ENCODE peak calls at places on chromosomes 16 and 17, in eight cellular contexts. D is adrenal gland, C is testis, U is uterus, F is GM12878, O is body of pancreas, A is stomach, P is A549. V is an unnamed sample.

GRCh38 chr17:81294512-81295030 is 536 bp downstream of the SLC38A10 start:
- DNase-seq in D (no peak), C (peak), U (peak), F (no peak), O (peak), A (peak), P (no peak), V (peak)

GRCh38 chr17:32483451-32484019 is 3.3 kb upstream of the CDK5R1 start:
- DNase-seq in D (peak), C (peak), U (peak), F (no peak), O (peak), A (peak), P (peak), V (no peak)

GRCh38 chr17:64736804-64737492 is 74.8 kb upstream of the SMURF2 start:
- DNase-seq in D (peak), C (peak), U (no peak), F (no peak), O (peak), A (peak), P (peak), V (no peak)

GRCh38 chr16:31411024-31411845 is 16.9 kb downstream of the COX6A2 start:
- DNase-seq in D (no peak), C (no peak), U (no peak), F (no peak), O (no peak), A (no peak), P (no peak), V (no peak)

GRCh38 chr17:81902023-81902652 is at the start of gene NPB:
- DNase-seq in D (no peak), C (no peak), U (no peak), F (no peak), O (no peak), A (peak), P (no peak), V (peak)

GRCh38 chr16:65038125-65038524 is 83.7 kb downstream of the CDH11 start:
- DNase-seq in D (no peak), C (no peak), U (no peak), F (no peak), O (no peak), A (no peak), P (no peak), V (no peak)

GRCh38 chr17:34542700-34543336 is 36.6 kb upstream of the TMEM132E start:
- DNase-seq in D (peak), C (peak), U (peak), F (no peak), O (peak), A (peak), P (peak), V (no peak)

GRCh38 chr17:81428121-81428515 is 32.9 kb downstream of the BAHCC1 start:
- DNase-seq in D (no peak), C (no peak), U (no peak), F (no peak), O (no peak), A (peak), P (no peak), V (no peak)

GRCh38 chr17:50265690-50266306 is 8.5 kb upstream of the TMEM92 start:
- DNase-seq in D (no peak), C (no peak), U (peak), F (no peak), O (no peak), A (no peak), P (no peak), V (no peak)

GRCh38 chr17:65436871-65437270 is 124.6 kb downstream of the AXIN2 start:
- DNase-seq in D (no peak), C (no peak), U (no peak), F (no peak), O (no peak), A (no peak), P (no peak), V (no peak)

GRCh38 chr16:70685061-70685937 is 554 bp downstream of the MTSS2 start:
- DNase-seq in D (no peak), C (no peak), U (no peak), F (no peak), O (no peak), A (no peak), P (no peak), V (peak)

DNA sequence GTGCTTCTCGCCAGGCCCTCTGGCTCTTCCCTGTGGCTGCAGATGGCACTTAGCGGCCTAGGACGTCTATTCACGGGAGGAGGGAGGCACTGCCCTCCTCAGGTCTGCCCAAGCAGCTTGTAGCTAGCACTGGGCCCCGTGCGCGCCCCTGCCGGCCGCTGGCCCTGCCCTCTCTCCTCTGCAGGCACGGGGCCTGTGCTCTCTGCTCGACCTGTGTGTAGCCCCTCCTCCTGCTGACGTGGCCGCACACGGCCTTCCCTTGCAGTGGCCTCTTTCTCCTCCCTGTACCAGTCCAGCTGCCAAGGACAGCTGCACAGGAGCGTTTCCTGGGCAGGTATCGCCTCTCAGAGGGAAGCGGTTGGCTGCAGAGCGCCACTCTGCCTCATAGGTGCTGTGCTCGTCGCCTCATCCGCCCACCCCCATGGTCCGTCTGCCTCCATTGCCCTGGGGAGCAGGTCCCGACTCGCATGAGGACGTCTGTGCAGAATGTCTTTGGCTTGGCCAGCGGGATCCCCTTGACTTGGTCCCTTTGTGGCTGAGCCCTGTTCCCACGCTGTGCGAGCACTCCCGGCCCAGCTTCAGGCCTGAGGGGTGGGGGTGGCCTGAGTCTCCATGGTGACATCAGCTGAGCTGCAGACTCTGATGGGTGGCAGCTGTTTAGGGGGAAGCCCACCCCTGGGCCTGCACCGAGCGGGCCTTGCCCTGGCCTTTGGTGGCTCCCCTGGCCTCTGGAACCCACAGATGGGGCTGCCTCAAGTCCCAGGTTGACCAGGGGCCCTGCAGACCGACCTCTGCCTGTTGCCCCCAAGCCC is 34.6 kb downstream of the TSC2 start:
- DNase-seq in D (peak), C (peak), U (peak), F (no peak), O (peak), A (peak), P (peak), V (peak)
- TF ChIP-seq POLR2A in D (peak), C (no peak), U (no peak), F (no peak), O (peak), A (no peak), P (no peak), V (peak)

GRCh38 chr17:19319771-19320505 is 42.6 kb downstream of the B9D1 start:
- DNase-seq in D (no peak), C (no peak), U (no peak), F (no peak), O (no peak), A (no peak), P (no peak), V (no peak)

GRCh38 chr17:19322861-19323260 is 39.7 kb downstream of the B9D1 start:
- DNase-seq in D (no peak), C (no peak), U (no peak), F (no peak), O (no peak), A (no peak), P (no peak), V (no peak)

GRCh38 chr17:19320876-19321275 is 41.6 kb downstream of the B9D1 start:
- DNase-seq in D (no peak), C (no peak), U (no peak), F (no peak), O (no peak), A (no peak), P (no peak), V (no peak)

GRCh38 chr17:19322129-19322505 is 40.4 kb downstream of the B9D1 start:
- DNase-seq in D (no peak), C (no peak), U (no peak), F (no peak), O (no peak), A (no peak), P (no peak), V (peak)

GRCh38 chr17:19321481-19322128 is 40.9 kb downstream of the B9D1 start:
- DNase-seq in D (no peak), C (no peak), U (no peak), F (no peak), O (no peak), A (no peak), P (no peak), V (peak)
- TF ChIP-seq CTCF in D (peak), C (no peak), U (no peak), F (no peak), O (no peak), A (no peak), P (no peak), V (no peak)

GRCh38 chr17:40321502-40322416 is 12.8 kb downstream of the RARA start:
- DNase-seq in D (no peak), C (peak), U (no peak), F (no peak), O (peak), A (peak), P (no peak), V (peak)
- TF ChIP-seq POLR2A in D (no peak), C (no peak), U (no peak), F (no peak), O (no peak), A (no peak), P (no peak), V (no peak)

DNA sequence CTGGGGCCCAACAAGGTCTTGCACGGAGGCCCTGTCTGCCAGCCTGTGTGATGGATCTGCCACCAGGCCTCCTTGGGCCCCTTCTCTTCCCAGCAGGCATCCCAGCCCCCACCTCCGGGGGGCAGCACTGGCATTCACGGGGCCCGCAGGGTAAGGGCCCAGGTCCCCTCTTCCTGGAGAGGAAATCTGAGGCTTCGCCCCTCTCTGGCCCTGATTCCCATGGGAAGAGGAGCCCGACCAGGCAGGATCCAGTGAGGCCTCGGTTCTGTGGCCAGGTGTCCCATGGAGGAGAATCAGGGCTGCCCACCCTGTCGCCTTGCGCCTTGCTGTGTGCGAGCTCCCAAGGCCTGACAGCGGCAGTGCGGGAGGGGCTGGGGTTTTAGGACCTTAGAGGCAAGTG is 48.4 kb downstream of the PDPK1 start:
- DNase-seq in D (no peak), C (peak), U (no peak), F (no peak), O (no peak), A (no peak), P (no peak), V (peak)
- TF ChIP-seq CTCF in D (no peak), C (no peak), U (no peak), F (peak), O (no peak), A (no peak), P (no peak), V (peak)

GRCh38 chr17:37361543-37361942 is 14.2 kb upstream of the C17orf78 start:
- DNase-seq in D (no peak), C (no peak), U (no peak), F (no peak), O (no peak), A (no peak), P (peak), V (no peak)

GRCh38 chr17:37358098-37358829 is 17.5 kb upstream of the C17orf78 start:
- DNase-seq in D (peak), C (peak), U (peak), F (no peak), O (peak), A (peak), P (peak), V (peak)

GRCh38 chr17:37360632-37361031 is 15.2 kb upstream of the C17orf78 start:
- DNase-seq in D (no peak), C (no peak), U (no peak), F (no peak), O (no peak), A (no peak), P (peak), V (no peak)

GRCh38 chr17:37359682-37360188 is 16.1 kb upstream of the C17orf78 start:
- DNase-seq in D (no peak), C (no peak), U (peak), F (no peak), O (no peak), A (no peak), P (no peak), V (no peak)

DNA sequence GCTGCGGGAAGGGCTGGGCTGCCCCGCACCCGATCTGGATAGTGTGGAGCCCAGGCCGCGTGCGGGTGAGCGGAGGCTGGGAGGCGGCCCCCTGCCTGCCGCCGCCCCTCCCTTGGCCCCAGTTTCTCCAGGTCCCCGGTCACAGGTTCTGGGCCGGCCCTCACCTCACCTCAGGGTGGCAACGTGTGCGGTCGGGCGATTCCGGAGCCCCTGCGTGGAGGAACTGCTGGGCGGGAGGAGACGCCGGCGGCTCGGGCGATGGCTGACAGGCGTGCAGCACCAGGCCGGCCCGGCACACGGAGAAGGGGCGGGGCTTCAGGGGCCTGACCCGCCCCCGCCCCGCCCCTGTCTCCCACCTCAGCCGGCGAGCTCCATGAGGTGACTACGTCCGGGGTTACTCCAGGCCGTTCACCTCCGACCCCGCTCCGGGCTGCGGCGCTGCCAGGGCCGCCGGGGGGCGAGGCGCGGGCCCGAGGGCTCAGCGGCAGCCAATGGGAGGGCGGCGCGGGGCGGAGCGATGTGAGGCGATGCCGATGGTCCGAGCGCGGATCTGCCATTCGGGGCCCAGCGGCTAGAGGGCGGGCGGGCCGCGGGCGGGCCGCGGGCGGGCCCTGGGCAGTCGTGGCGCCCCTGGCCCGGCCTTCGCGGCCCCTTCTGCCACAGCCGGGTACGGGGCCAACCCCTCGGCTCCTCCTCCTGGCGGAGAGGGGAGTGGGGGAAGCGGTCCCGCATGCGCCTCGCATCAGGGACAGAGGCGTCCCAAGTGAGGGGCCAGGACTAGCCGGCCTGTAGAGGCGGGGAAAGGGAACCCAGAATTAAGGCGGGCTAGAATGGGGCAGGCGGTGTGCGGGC is 16.7 kb upstream of the C17orf78 start:
- DNase-seq in D (peak), C (peak), U (peak), F (peak), O (peak), A (peak), P (peak), V (peak)
- TF ChIP-seq POLR2A in D (peak), C (no peak), U (peak), F (peak), O (peak), A (no peak), P (peak), V (peak)

DNA sequence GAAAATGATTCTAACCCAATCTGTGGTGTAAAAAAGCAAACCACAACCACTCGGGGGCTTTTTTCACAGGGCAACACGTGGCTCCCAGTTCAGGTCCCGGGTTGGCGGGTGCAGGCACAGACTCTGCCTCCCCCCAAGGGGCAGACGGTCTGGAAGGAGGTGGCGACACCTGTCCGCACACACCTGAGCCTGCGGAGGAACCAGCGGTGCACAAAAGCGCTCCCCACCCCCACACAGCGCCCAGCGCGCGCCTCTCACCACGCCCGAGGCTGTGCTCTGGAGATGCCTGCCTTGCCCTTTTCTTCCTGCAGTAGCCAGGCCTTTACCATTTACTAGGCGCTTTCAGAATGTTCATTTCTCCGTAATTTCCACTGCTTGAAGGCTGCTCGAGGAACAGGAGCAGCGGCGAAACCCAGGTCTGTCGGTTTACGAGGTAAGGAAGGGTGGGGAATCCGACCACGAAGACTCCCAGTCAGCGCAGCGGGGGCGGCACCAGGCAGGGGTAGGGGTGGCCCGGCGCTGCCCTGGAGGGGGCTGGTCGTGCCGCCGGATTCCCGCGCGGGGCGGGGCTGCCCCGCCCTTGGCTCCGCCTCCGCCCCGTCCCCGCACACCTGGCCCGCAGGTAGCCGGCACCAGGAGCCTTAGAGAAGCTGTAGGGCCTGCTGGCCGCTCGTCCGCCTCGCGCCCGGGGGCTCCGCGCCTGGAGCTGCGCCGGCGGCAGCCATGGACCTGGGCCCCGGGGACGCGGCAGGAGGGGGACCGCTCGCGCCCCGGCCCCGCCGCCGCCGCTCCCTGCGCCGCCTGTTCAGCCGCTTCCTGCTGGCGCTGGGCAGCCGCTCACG is at the start of gene USP43:
- DNase-seq in D (no peak), C (peak), U (no peak), F (no peak), O (peak), A (peak), P (peak), V (peak)
- TF ChIP-seq CTCF in D (no peak), C (no peak), U (no peak), F (no peak), O (no peak), A (no peak), P (no peak), V (no peak)

GRCh38 chr16:89730610-89731234 is 9.4 kb downstream of the ZNF276 start:
- DNase-seq in D (no peak), C (no peak), U (no peak), F (no peak), O (no peak), A (no peak), P (no peak), V (no peak)
- TF ChIP-seq POLR2A in D (no peak), C (no peak), U (no peak), F (no peak), O (no peak), A (no peak), P (no peak), V (no peak)

V was measured in right lobe of liver.